ENCODE peak calls at places on chromosomes 13 and 19, in nine cellular contexts. U is progenitor cell of endocrine pancreas, J is HFF-Myc, W is breast epithelium, Z is AG10803, P is SK-N-SH, F is Peyer's patch, T is neural crest cell, Q is mesothelial cell of epicardium. V is an unnamed sample.
A peak's percentile ranks its signal among the peaks of the same experiment; 100 is the strongest.

GRCh38 chr19:38245826-38246498 is 10.2 kb downstream of the PPP1R14A start:
- DNase-seq in P (no peak), Z (peak; percentile 76), T (no peak), W (peak; percentile 41), U (no peak), Q (no peak), J (no peak), F (no peak), V (no peak)

GRCh38 chr19:38152461-38153379 is 71.3 kb downstream of the DPF1 start:
- DNase-seq in Z (no peak), J (no peak), F (no peak), Q (no peak), W (no peak), P (peak; percentile 78), U (no peak), T (no peak), V (no peak)

GRCh38 chr19:45470147-45471081 is 2.6 kb downstream of the FOSB start:
- DNase-seq in U (no peak), P (no peak), F (no peak), W (peak; percentile 67), J (no peak), Z (peak; percentile 62), T (no peak), Q (no peak), V (no peak)

GRCh38 chr13:41133951-41134350 is 1.3 kb upstream of the KBTBD6 start:
- DNase-seq in F (no peak), P (no peak), W (no peak), Z (no peak), T (no peak), Q (no peak), J (no peak), U (no peak), V (no peak)

GRCh38 chr19:41939861-41940442 is 11.7 kb upstream of the ERFL start:
- DNase-seq in P (peak; percentile 87), Q (no peak), T (peak; percentile 49), F (peak; percentile 66), U (peak; percentile 26), J (no peak), W (no peak), Z (no peak), V (no peak)

GRCh38 chr19:835201-835810 is 5.5 kb upstream of the PRTN3 start:
- DNase-seq in W (no peak), Q (no peak), J (no peak), P (peak; percentile 53), Z (no peak), F (no peak), U (no peak), T (no peak), V (no peak)

GRCh38 chr13:31431722-31432137 is 232.0 kb downstream of the B3GLCT start:
- DNase-seq in P (peak; percentile 46), W (no peak), J (no peak), F (peak; percentile 30), Z (peak; percentile 53), Q (no peak), U (peak; percentile 37), T (peak; percentile 55), V (peak; percentile 67)

GRCh38 chr13:37306778-37307544 is 201.5 kb upstream of the CSNK1A1L start:
- DNase-seq in Z (peak; percentile 95), Q (no peak), J (peak; percentile 94), U (no peak), P (no peak), W (no peak), T (no peak), F (no peak), V (no peak)

GRCh38 chr13:114067381-114067885 is 65.0 kb downstream of the RASA3 start:
- DNase-seq in J (peak; percentile 80), Z (peak; percentile 90), T (no peak), W (no peak), U (no peak), P (no peak), Q (no peak), F (no peak), V (no peak)

GRCh38 chr13:98626298-98626940 is 49.5 kb upstream of the STK24 start:
- DNase-seq in P (no peak), T (no peak), Q (no peak), J (peak; percentile 22), F (no peak), U (no peak), Z (no peak), W (no peak), V (no peak)

GRCh38 chr19:590396-590745 is 690 bp downstream of the HCN2 start:
- DNase-seq in W (no peak), F (no peak), U (no peak), P (peak; percentile 68), J (no peak), Z (no peak), T (no peak), Q (peak; percentile 17), V (peak; percentile 38)

GRCh38 chr19:12047868-12048267 is 4.9 kb downstream of the ZNF878 start:
- DNase-seq in J (no peak), U (no peak), Z (no peak), F (no peak), Q (no peak), W (no peak), T (no peak), P (no peak), V (no peak)

GRCh38 chr19:35332817-35333216 is 3.8 kb downstream of the CD22 start:
- DNase-seq in T (no peak), F (peak; percentile 72), P (no peak), W (no peak), U (no peak), Q (no peak), Z (no peak), J (no peak), V (no peak)

GRCh38 chr13:75302031-75302430 is 179.9 kb downstream of the TBC1D4 start:
- DNase-seq in Q (no peak), Z (no peak), T (no peak), J (no peak), F (no peak), U (no peak), P (no peak), W (no peak), V (no peak)

GRCh38 chr19:47720669-47721068 is 7.4 kb downstream of the EHD2 start:
- DNase-seq in J (no peak), Q (no peak), W (no peak), U (no peak), Z (no peak), P (no peak), T (no peak), F (no peak), V (no peak)

GRCh38 chr19:43618921-43619261 is 538 bp downstream of the ZNF428 start:
- DNase-seq in U (no peak), T (peak; percentile 47), F (peak; percentile 51), Z (no peak), W (no peak), P (peak; percentile 82), Q (no peak), J (no peak), V (peak; percentile 35)

GRCh38 chr19:1678073-1678472 is 25.7 kb upstream of the TCF3 start:
- DNase-seq in J (no peak), U (no peak), Z (no peak), T (no peak), P (no peak), F (no peak), Q (no peak), W (no peak), V (no peak)

GRCh38 chr19:41325947-41326706 is 16.2 kb downstream of the CCDC97 start:
- DNase-seq in T (no peak), U (no peak), W (no peak), F (peak; percentile 84), P (peak; percentile 81), Z (peak; percentile 85), Q (no peak), J (no peak), V (no peak)

GRCh38 chr13:111045170-111045569 is 69.9 kb upstream of the ARHGEF7 start:
- DNase-seq in T (no peak), F (no peak), Z (no peak), P (no peak), W (no peak), U (no peak), J (no peak), Q (no peak), V (no peak)

GRCh38 chr13:99658266-99658991 is 157.2 kb downstream of the TM9SF2 start:
- DNase-seq in T (peak; percentile 54), W (peak; percentile 35), U (peak; percentile 43), Z (peak; percentile 56), Q (peak; percentile 41), F (peak; percentile 60), J (no peak), P (peak; percentile 59), V (peak; percentile 56)
- TF ChIP-seq CTCF in T (peak; percentile 62), W (no peak), U (peak; percentile 55), Z (peak; percentile 48), Q (no peak), F (peak; percentile 41), J (peak; percentile 31), P (peak; percentile 56), V (no peak)

GRCh38 chr13:100646030-100646673 is 28.4 kb downstream of the TMTC4 start:
- DNase-seq in F (no peak), Z (peak; percentile 20), P (peak; percentile 40), U (peak; percentile 13), J (no peak), Q (no peak), W (no peak), T (peak; percentile 17), V (peak; percentile 51)
- TF ChIP-seq CTCF in F (peak; percentile 29), Z (peak; percentile 50), P (peak; percentile 56), U (peak; percentile 64), J (peak; percentile 57), Q (peak; percentile 39), W (no peak), T (peak; percentile 64), V (peak; percentile 30)

DNA sequence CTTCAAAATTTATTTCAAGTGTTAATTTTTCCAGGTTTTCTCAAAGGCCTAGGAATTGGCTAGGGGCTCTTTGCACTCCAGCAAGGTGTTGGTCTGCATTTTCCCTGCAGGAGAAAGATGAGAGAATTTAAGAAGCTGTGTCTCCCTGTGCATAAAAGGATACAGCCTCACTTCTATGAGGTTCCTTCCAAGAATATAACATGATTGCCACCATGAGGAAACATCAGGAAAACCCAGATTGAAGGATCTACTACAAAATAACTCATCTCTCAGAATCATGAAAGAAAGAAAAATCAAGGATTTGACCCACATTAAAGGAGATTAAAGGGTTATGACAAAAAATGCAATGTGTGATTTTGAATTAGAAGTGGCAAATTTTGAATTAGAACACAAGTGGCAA is 69.9 kb downstream of the RUBCNL start:
- DNase-seq in P (no peak), J (no peak), F (no peak), Z (peak; percentile 45), T (no peak), Q (no peak), W (no peak), U (no peak), V (no peak)
- TF ChIP-seq CTCF in P (peak; percentile 31), J (no peak), F (no peak), Z (peak; percentile 54), T (no peak), Q (no peak), W (no peak), U (no peak), V (no peak)

DNA sequence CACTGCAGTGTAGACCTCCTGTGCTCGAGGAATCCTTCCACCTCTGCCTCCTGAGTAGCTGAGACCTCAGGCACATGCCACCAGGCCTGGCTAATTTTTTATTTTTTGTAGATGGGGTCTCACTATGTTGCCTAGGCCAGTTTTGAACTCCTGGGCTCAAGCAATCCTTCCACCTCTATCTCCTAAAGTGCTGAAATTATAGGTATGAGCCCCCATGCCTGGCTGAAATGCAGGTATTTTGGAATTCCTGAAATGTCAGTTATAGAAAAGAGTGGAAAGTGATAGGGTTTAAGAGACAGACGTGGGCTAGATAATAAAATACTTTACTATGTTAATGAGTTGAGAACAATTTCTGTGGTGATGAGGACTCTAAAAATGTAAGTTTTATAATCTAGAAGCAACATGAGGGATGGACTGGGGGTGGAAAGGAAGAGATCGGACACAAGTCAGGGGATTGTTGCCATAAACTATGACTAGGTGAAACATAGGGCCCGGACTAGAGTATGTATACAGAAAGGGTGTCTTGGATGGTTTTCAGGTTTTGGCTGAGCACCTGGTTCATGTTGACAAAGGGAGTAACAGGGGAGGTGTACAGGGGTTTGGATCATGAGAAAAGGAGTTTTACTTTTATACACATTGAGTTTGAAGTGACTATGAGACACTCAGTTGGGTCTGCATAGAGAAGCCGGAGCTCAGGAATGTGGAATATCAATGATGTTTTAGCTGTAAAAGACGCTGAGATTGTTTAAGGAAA is 165.6 kb upstream of the STARD13 start:
- DNase-seq in Q (no peak), Z (no peak), J (no peak), F (no peak), T (no peak), P (no peak), W (no peak), U (no peak), V (no peak)
- TF ChIP-seq CTCF in Q (no peak), Z (no peak), J (no peak), F (no peak), T (no peak), P (no peak), W (no peak), U (no peak), V (no peak)